ENCODE peak calls at places on chromosomes 2 and 18, in ten cellular contexts. One of them, this sample, is unnamed.

GRCh38 chr2:84880645-84881521 is at the start of gene TRABD2A:
- DNase-seq in progenitor cell of endocrine pancreas: no peak
- DNase-seq in IMR-90: peak
- DNase-seq in GM20000: peak
- DNase-seq in neural crest cell: peak
- DNase-seq in K562: peak
- DNase-seq in H9: peak
- DNase-seq in lower leg skin: peak
- DNase-seq in psoas muscle: peak
- DNase-seq in dorsolateral prefrontal cortex: no peak
- DNase-seq in this sample: peak

GRCh38 chr2:29011650-29012060 is 30.6 kb downstream of the TOGARAM2 start:
- DNase-seq in dorsolateral prefrontal cortex: no peak
- DNase-seq in psoas muscle: peak
- DNase-seq in IMR-90: no peak
- DNase-seq in progenitor cell of endocrine pancreas: no peak
- DNase-seq in H9: no peak
- DNase-seq in lower leg skin: peak
- DNase-seq in neural crest cell: no peak
- DNase-seq in GM20000: no peak
- DNase-seq in K562: no peak
- DNase-seq in this sample: no peak

GRCh38 chr2:127143851-127144782 is 37.2 kb upstream of the BIN1 start:
- DNase-seq in GM20000: no peak
- DNase-seq in psoas muscle: no peak
- DNase-seq in dorsolateral prefrontal cortex: no peak
- DNase-seq in H9: no peak
- DNase-seq in progenitor cell of endocrine pancreas: no peak
- DNase-seq in K562: no peak
- DNase-seq in neural crest cell: no peak
- DNase-seq in IMR-90: peak
- DNase-seq in lower leg skin: no peak
- DNase-seq in this sample: no peak

GRCh38 chr2:67646714-67647333 is 249.7 kb downstream of the ETAA1 start:
- DNase-seq in lower leg skin: no peak
- DNase-seq in K562: no peak
- DNase-seq in dorsolateral prefrontal cortex: no peak
- DNase-seq in psoas muscle: no peak
- DNase-seq in progenitor cell of endocrine pancreas: no peak
- DNase-seq in H9: no peak
- DNase-seq in GM20000: no peak
- DNase-seq in neural crest cell: no peak
- DNase-seq in IMR-90: no peak
- DNase-seq in this sample: no peak

GRCh38 chr18:65352183-65352582 is 398.6 kb upstream of the CDH7 start:
- DNase-seq in neural crest cell: no peak
- DNase-seq in progenitor cell of endocrine pancreas: no peak
- DNase-seq in K562: no peak
- DNase-seq in dorsolateral prefrontal cortex: no peak
- DNase-seq in psoas muscle: no peak
- DNase-seq in H9: no peak
- DNase-seq in lower leg skin: no peak
- DNase-seq in GM20000: no peak
- DNase-seq in IMR-90: no peak
- DNase-seq in this sample: no peak

GRCh38 chr2:108612153-108612513 is 77.9 kb downstream of the LIMS1 start:
- DNase-seq in lower leg skin: no peak
- DNase-seq in dorsolateral prefrontal cortex: no peak
- DNase-seq in neural crest cell: no peak
- DNase-seq in IMR-90: peak
- DNase-seq in psoas muscle: no peak
- DNase-seq in GM20000: peak
- DNase-seq in K562: no peak
- DNase-seq in H9: no peak
- DNase-seq in progenitor cell of endocrine pancreas: no peak
- DNase-seq in this sample: no peak

GRCh38 chr2:29295843-29296242 is 180.6 kb downstream of the CLIP4 start:
- DNase-seq in lower leg skin: no peak
- DNase-seq in progenitor cell of endocrine pancreas: no peak
- DNase-seq in H9: peak
- DNase-seq in K562: no peak
- DNase-seq in neural crest cell: peak
- DNase-seq in GM20000: no peak
- DNase-seq in dorsolateral prefrontal cortex: peak
- DNase-seq in IMR-90: peak
- DNase-seq in psoas muscle: no peak
- DNase-seq in this sample: peak

GRCh38 chr2:190150413-190150812 is 87.9 kb upstream of the MSTN start:
- DNase-seq in IMR-90: no peak
- DNase-seq in progenitor cell of endocrine pancreas: no peak
- DNase-seq in K562: no peak
- DNase-seq in dorsolateral prefrontal cortex: no peak
- DNase-seq in lower leg skin: no peak
- DNase-seq in GM20000: no peak
- DNase-seq in neural crest cell: no peak
- DNase-seq in H9: no peak
- DNase-seq in psoas muscle: no peak
- DNase-seq in this sample: no peak

GRCh38 chr18:12989397-12990127 is 1.6 kb upstream of the CEP192 start:
- DNase-seq in lower leg skin: no peak
- DNase-seq in IMR-90: no peak
- DNase-seq in K562: no peak
- DNase-seq in GM20000: no peak
- DNase-seq in dorsolateral prefrontal cortex: no peak
- DNase-seq in neural crest cell: no peak
- DNase-seq in H9: no peak
- DNase-seq in psoas muscle: no peak
- DNase-seq in progenitor cell of endocrine pancreas: no peak
- DNase-seq in this sample: no peak

GRCh38 chr2:40405440-40405839 is 46.5 kb downstream of the SLC8A1 start:
- DNase-seq in progenitor cell of endocrine pancreas: no peak
- DNase-seq in H9: no peak
- DNase-seq in lower leg skin: no peak
- DNase-seq in GM20000: no peak
- DNase-seq in K562: no peak
- DNase-seq in IMR-90: peak
- DNase-seq in dorsolateral prefrontal cortex: no peak
- DNase-seq in psoas muscle: no peak
- DNase-seq in neural crest cell: no peak
- DNase-seq in this sample: no peak

DNA sequence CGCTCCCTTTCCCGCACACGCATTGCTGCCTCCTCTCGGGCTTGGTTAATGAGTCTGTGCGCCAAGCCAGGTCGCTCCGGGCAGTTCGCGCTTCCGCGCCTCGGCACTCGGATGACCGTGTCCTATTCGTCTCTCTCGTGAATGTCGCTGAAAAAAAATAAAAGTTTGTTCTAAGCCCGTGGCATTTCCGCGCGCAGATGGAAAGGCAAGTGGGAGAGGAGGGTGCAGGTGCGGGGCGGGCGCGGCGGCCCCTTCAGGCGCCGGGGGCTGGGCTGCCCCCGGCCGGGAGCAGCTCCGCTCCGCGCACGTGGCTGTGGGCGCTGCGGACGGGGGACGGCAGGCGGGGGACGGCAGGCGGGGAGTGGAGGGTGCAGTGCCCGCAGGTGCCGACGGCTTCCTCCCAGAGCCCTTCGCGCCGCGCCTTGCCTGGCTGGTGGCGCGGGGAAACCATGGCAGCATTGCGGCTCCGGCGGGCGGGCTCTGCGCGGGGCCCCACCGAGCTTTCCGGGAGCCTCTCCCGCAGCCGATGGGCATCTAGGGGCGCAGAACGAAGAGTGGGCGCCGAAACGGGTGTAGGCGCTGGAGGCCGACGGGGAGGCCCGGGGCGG is 159.6 kb upstream of the SIX2 start:
- DNase-seq in GM20000: peak
- DNase-seq in dorsolateral prefrontal cortex: no peak
- DNase-seq in K562: no peak
- DNase-seq in progenitor cell of endocrine pancreas: no peak
- DNase-seq in psoas muscle: peak
- DNase-seq in H9: no peak
- DNase-seq in neural crest cell: peak
- DNase-seq in IMR-90: no peak
- DNase-seq in lower leg skin: no peak
- DNase-seq in this sample: peak
- TF ChIP-seq CTCF in GM20000: no peak
- TF ChIP-seq CTCF in dorsolateral prefrontal cortex: no peak
- TF ChIP-seq CTCF in K562: no peak
- TF ChIP-seq CTCF in progenitor cell of endocrine pancreas: no peak
- TF ChIP-seq CTCF in psoas muscle: no peak
- TF ChIP-seq CTCF in H9: no peak
- TF ChIP-seq CTCF in neural crest cell: no peak
- TF ChIP-seq CTCF in IMR-90: no peak
- TF ChIP-seq CTCF in lower leg skin: no peak
- TF ChIP-seq CTCF in this sample: no peak

DNA sequence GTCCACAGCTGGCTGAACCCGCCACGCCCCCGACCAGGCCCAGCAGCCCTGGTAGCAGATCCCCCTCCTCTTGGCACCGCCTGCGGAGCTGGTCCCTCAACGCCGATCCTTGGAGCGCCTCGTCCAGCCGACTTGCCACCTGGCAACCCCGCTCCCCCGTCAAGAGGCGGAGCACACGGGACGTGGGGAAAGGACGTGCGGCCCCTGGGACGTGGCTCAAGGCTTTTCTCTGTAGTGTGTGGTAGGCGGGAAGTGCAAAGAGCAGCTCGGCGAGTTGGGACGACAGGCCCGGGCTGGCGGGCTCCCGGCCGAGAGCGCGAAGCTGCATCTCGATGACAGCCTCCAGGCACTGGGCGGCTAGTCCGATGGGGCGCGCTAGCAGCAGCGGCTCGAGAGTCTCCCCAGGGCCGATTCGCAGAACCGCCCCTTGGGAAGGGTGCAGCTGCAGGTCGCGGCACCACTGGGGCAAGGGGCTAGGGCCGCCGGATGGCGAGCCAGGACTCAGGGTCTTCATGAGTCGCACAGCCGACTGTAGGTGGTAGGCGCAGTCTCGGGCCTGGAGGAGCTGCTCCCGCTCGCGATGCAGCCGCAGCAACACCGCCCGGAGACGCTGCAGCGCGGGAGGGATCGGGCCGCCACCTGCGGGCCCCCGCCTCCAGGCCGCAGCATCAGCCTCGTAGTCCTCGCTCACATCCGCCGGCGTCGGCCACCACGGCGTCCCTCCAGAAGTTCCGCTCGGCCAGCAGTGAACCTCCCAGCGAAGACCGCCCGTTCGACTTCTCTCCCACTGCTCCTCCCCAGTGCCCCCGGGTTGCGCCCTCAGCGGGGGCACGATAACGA is 617 bp downstream of the CCDC142 start:
- DNase-seq in IMR-90: no peak
- DNase-seq in lower leg skin: peak
- DNase-seq in neural crest cell: no peak
- DNase-seq in GM20000: peak
- DNase-seq in psoas muscle: no peak
- DNase-seq in progenitor cell of endocrine pancreas: no peak
- DNase-seq in H9: no peak
- DNase-seq in K562: peak
- DNase-seq in dorsolateral prefrontal cortex: no peak
- DNase-seq in this sample: peak
- TF ChIP-seq CTCF in IMR-90: no peak
- TF ChIP-seq CTCF in lower leg skin: no peak
- TF ChIP-seq CTCF in neural crest cell: no peak
- TF ChIP-seq CTCF in GM20000: no peak
- TF ChIP-seq CTCF in psoas muscle: no peak
- TF ChIP-seq CTCF in progenitor cell of endocrine pancreas: no peak
- TF ChIP-seq CTCF in H9: no peak
- TF ChIP-seq CTCF in K562: peak
- TF ChIP-seq CTCF in dorsolateral prefrontal cortex: no peak
- TF ChIP-seq CTCF in this sample: no peak

DNA sequence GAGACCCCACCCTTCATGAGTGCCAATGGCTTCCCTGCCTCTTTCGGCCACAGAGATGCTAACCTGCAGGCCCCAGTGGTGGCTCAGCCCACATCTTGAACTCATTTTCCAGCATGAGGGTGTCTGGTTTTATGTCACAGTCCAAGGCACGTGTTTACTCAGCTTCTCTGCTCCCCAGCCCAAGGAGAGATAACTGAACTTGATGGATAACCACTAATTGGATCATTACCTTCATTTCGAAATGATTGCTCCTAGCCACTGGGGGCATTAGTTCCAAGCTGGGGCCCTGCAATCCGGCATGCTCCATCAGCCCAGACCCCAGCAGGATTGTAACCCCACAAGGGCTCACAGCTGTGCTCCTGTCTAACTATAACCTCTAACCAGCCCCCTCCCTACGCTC is 46.0 kb upstream of the SIX2 start:
- DNase-seq in lower leg skin: no peak
- DNase-seq in K562: no peak
- DNase-seq in neural crest cell: no peak
- DNase-seq in GM20000: no peak
- DNase-seq in psoas muscle: no peak
- DNase-seq in progenitor cell of endocrine pancreas: no peak
- DNase-seq in H9: no peak
- DNase-seq in IMR-90: no peak
- DNase-seq in dorsolateral prefrontal cortex: no peak
- DNase-seq in this sample: peak
- TF ChIP-seq CTCF in lower leg skin: no peak
- TF ChIP-seq CTCF in K562: no peak
- TF ChIP-seq CTCF in neural crest cell: no peak
- TF ChIP-seq CTCF in GM20000: no peak
- TF ChIP-seq CTCF in psoas muscle: no peak
- TF ChIP-seq CTCF in progenitor cell of endocrine pancreas: peak
- TF ChIP-seq CTCF in H9: peak
- TF ChIP-seq CTCF in IMR-90: no peak
- TF ChIP-seq CTCF in dorsolateral prefrontal cortex: no peak
- TF ChIP-seq CTCF in this sample: no peak

GRCh38 chr2:240186191-240186725 is 45.8 kb upstream of the OTOS start:
- DNase-seq in psoas muscle: no peak
- DNase-seq in progenitor cell of endocrine pancreas: no peak
- DNase-seq in GM20000: no peak
- DNase-seq in H9: no peak
- DNase-seq in dorsolateral prefrontal cortex: no peak
- DNase-seq in lower leg skin: no peak
- DNase-seq in neural crest cell: no peak
- DNase-seq in K562: no peak
- DNase-seq in IMR-90: no peak
- DNase-seq in this sample: no peak

GRCh38 chr2:240184198-240184590 is 43.7 kb upstream of the OTOS start:
- DNase-seq in neural crest cell: no peak
- DNase-seq in IMR-90: no peak
- DNase-seq in dorsolateral prefrontal cortex: peak
- DNase-seq in GM20000: no peak
- DNase-seq in H9: no peak
- DNase-seq in K562: no peak
- DNase-seq in progenitor cell of endocrine pancreas: no peak
- DNase-seq in lower leg skin: no peak
- DNase-seq in psoas muscle: no peak
- DNase-seq in this sample: no peak

GRCh38 chr2:240182966-240183365 is 42.5 kb upstream of the OTOS start:
- DNase-seq in neural crest cell: no peak
- DNase-seq in lower leg skin: peak
- DNase-seq in GM20000: no peak
- DNase-seq in dorsolateral prefrontal cortex: no peak
- DNase-seq in K562: no peak
- DNase-seq in psoas muscle: no peak
- DNase-seq in H9: no peak
- DNase-seq in progenitor cell of endocrine pancreas: no peak
- DNase-seq in IMR-90: no peak
- DNase-seq in this sample: no peak

GRCh38 chr2:240183370-240184197 is 43.1 kb upstream of the OTOS start:
- DNase-seq in dorsolateral prefrontal cortex: no peak
- DNase-seq in psoas muscle: no peak
- DNase-seq in progenitor cell of endocrine pancreas: no peak
- DNase-seq in GM20000: no peak
- DNase-seq in lower leg skin: peak
- DNase-seq in K562: no peak
- DNase-seq in H9: no peak
- DNase-seq in neural crest cell: no peak
- DNase-seq in IMR-90: no peak
- DNase-seq in this sample: no peak

GRCh38 chr2:240184656-240185055 is 44.2 kb upstream of the OTOS start:
- DNase-seq in neural crest cell: no peak
- DNase-seq in psoas muscle: no peak
- DNase-seq in lower leg skin: peak
- DNase-seq in K562: no peak
- DNase-seq in dorsolateral prefrontal cortex: no peak
- DNase-seq in GM20000: no peak
- DNase-seq in progenitor cell of endocrine pancreas: no peak
- DNase-seq in IMR-90: no peak
- DNase-seq in H9: no peak
- DNase-seq in this sample: no peak
- TF ChIP-seq CTCF in neural crest cell: no peak
- TF ChIP-seq CTCF in psoas muscle: no peak
- TF ChIP-seq CTCF in lower leg skin: no peak
- TF ChIP-seq CTCF in K562: no peak
- TF ChIP-seq CTCF in dorsolateral prefrontal cortex: no peak
- TF ChIP-seq CTCF in GM20000: no peak
- TF ChIP-seq CTCF in progenitor cell of endocrine pancreas: no peak
- TF ChIP-seq CTCF in IMR-90: no peak
- TF ChIP-seq CTCF in H9: no peak
- TF ChIP-seq CTCF in this sample: no peak

This sample was measured in nephron progenitor cell.